ENCODE peak calls at places on chromosome 7, in six cellular contexts. G is fibroblast of mammary gland, O is kidney, X is AG04450, I is endodermal cell, A is WERI-Rb-1. T is an unnamed sample.

GRCh38 chr7:150778738-150779301 is 21.3 kb downstream of the TMEM176B start:
- DNase-seq in G (peak), O (peak), X (peak), I (peak), A (peak), T (peak)

GRCh38 chr7:5278781-5279180 is 4.0 kb upstream of the SLC29A4 start:
- DNase-seq in G (no peak), O (no peak), X (no peak), I (no peak), A (no peak), T (no peak)

GRCh38 chr7:102890292-102890970 is 22.4 kb upstream of the LRRC17 start:
- DNase-seq in G (peak), O (no peak), X (peak), I (no peak), A (no peak), T (peak)

GRCh38 chr7:92680458-92680857 is 90.3 kb upstream of the FAM133B start:
- DNase-seq in G (peak), O (no peak), X (no peak), I (no peak), A (no peak), T (no peak)

GRCh38 chr7:117132385-117133120 is 179.3 kb downstream of the ST7 start:
- DNase-seq in G (peak), O (no peak), X (peak), I (no peak), A (no peak), T (peak)

GRCh38 chr7:143929224-143929920 is 5.7 kb upstream of the OR2F2 start:
- DNase-seq in G (peak), O (no peak), X (no peak), I (no peak), A (no peak), T (no peak)

GRCh38 chr7:39952378-39952777 is 2.3 kb downstream of the CDK13 start:
- DNase-seq in G (peak), O (no peak), X (no peak), I (no peak), A (no peak), T (peak)

GRCh38 chr7:25754333-25754732 is 397.7 kb upstream of the NFE2L3 start:
- DNase-seq in G (no peak), O (no peak), X (no peak), I (no peak), A (no peak), T (no peak)

GRCh38 chr7:164882-165660 is 27.3 kb upstream of the FAM20C start:
- DNase-seq in G (no peak), O (peak), X (no peak), I (no peak), A (no peak), T (no peak)

GRCh38 chr7:82599910-82600309 is 156.3 kb upstream of the CACNA2D1 start:
- DNase-seq in G (no peak), O (no peak), X (no peak), I (no peak), A (no peak), T (no peak)

GRCh38 chr7:125668321-125668993 is 738.8 kb upstream of the POT1 start:
- DNase-seq in G (no peak), O (no peak), X (no peak), I (no peak), A (no peak), T (no peak)

GRCh38 chr7:30828591-30828990 is 57.4 kb downstream of the MINDY4 start:
- DNase-seq in G (no peak), O (no peak), X (no peak), I (no peak), A (no peak), T (no peak)

GRCh38 chr7:54292171-54292925 is 249.8 kb upstream of the VSTM2A start:
- DNase-seq in G (no peak), O (no peak), X (no peak), I (peak), A (no peak), T (no peak)

GRCh38 chr7:27727058-27727457 is 12.9 kb upstream of the TAX1BP1 start:
- DNase-seq in G (no peak), O (no peak), X (no peak), I (no peak), A (no peak), T (no peak)

GRCh38 chr7:3464900-3465622 is 164.0 kb downstream of the SDK1 start:
- DNase-seq in G (no peak), O (no peak), X (no peak), I (no peak), A (no peak), T (no peak)

GRCh38 chr7:101877882-101878591 is 60.6 kb downstream of the CUX1 start:
- DNase-seq in G (no peak), O (no peak), X (no peak), I (no peak), A (no peak), T (no peak)

DNA sequence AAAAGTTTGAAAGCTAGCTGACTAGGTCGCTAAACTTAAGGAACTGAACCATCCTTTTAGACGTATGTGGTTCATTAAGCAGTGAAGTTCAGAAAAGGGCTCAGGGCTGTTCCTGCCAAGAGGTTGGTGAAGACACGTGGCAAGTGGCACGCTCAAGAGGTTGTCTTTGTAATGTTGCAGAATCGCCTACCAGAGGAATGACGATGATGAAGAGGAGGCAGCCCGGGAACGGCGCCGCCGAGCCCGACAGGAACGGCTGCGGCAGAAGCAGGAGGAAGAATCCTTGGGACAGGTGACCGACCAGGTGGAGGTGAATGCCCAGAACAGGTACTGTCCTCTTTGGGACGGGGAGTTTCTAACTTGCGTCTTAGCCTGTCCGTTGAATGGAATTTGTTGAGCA is 57.7 kb upstream of the AGBL3 start:
- DNase-seq in G (no peak), O (no peak), X (no peak), I (no peak), A (no peak), T (no peak)
- TF ChIP-seq CTCF in G (no peak), O (no peak), X (no peak), I (no peak), A (no peak), T (no peak)

GRCh38 chr7:135918134-135918533 is 59.0 kb downstream of the MTPN start:
- DNase-seq in G (no peak), O (no peak), X (no peak), I (no peak), A (no peak), T (no peak)
- H3K4me3 ChIP-seq in G (no peak), O (no peak), X (no peak), I (no peak), A (no peak), T (no peak)

DNA sequence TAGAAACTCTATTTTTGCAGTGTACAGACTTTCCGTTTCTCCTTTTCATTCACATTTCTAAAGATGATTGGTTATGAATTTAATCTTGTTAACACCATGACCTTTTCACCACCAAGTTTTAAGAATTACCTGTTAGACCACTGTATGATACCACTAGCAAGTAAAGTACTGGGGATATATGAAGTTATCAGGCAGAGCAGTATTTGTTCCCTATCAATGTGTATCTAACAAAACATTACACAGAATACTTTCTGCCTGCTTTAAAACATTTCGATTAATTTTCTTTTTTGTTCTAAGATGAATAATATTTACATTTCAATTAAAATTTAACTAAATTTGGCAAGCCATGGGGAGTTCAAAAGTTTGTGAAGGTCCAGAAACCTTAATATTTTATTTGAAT is 49.9 kb upstream of the AHR start:
- DNase-seq in G (no peak), O (no peak), X (no peak), I (no peak), A (no peak), T (no peak)
- TF ChIP-seq CTCF in G (no peak), O (no peak), X (no peak), I (no peak), A (no peak), T (no peak)

GRCh38 chr7:129055861-129056464 is 1.1 kb upstream of the TNPO3 start:
- DNase-seq in G (no peak), O (no peak), X (no peak), I (no peak), A (no peak), T (no peak)
- H3K4me3 ChIP-seq in G (no peak), O (peak), X (no peak), I (peak), A (no peak), T (no peak)

GRCh38 chr7:155007947-155008346 is 5.0 kb upstream of the PAXIP1 start:
- DNase-seq in G (peak), O (no peak), X (no peak), I (peak), A (peak), T (peak)

GRCh38 chr7:155011081-155011480 is 8.2 kb upstream of the PAXIP1 start:
- DNase-seq in G (no peak), O (no peak), X (no peak), I (no peak), A (no peak), T (no peak)

DNA sequence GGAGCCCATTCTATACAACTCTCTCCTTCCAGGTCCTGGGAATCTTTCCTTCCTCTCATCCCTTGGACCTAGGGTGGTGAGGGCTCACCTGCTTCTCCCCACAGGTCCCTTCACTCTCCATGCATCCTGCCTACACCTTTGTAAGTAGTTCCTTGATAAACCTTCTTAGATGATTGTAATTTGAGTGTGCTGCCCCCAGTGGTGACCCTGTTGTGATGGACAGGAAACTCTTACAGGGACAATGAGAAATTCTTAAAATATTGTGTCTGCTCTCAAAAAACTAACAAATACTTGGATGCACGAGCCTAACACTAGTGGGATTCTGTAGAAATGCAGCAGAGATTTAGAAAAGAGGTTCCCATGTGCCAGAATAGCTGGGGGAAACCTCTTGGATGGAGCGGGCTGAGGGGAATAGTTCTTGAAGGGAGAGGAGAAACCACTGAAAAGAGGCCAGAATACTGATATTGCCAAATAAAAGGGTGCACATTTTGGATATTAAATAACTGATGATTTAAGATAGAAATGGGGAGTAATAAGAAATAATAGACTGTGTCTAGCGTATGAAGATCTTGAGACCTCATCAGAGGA is 6.7 kb upstream of the PAXIP1 start:
- DNase-seq in G (peak), O (no peak), X (no peak), I (peak), A (peak), T (peak)
- TF ChIP-seq CTCF in G (peak), O (peak), X (peak), I (peak), A (peak), T (peak)

GRCh38 chr7:154330318-154330717 is 278.1 kb downstream of the DPP6 start:
- DNase-seq in G (no peak), O (no peak), X (no peak), I (no peak), A (no peak), T (no peak)
- H3K4me3 ChIP-seq in G (no peak), O (no peak), X (no peak), I (no peak), A (no peak), T (no peak)

DNA sequence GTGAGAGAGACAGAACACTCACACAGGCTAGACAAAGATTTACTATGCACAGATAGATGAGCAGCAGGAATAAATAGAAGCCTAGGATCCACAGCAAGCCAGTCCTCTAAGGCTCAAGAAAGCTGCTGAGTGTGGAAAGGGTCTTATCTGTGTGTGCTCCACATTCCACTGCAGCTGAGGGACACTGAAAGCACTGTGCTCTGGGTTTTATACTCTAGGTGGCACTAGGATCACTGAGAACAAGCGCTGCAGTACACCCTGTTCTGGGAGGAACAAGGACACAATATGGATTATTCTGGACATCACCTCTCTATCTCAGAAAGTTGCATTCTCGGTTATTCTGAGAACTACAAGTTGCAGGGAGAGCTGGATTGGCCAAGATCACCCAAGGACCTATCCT is 4.9 kb upstream of the KLHL7 start:
- DNase-seq in G (no peak), O (no peak), X (no peak), I (peak), A (peak), T (no peak)
- TF ChIP-seq CTCF in G (no peak), O (no peak), X (no peak), I (peak), A (peak), T (no peak)

DNA sequence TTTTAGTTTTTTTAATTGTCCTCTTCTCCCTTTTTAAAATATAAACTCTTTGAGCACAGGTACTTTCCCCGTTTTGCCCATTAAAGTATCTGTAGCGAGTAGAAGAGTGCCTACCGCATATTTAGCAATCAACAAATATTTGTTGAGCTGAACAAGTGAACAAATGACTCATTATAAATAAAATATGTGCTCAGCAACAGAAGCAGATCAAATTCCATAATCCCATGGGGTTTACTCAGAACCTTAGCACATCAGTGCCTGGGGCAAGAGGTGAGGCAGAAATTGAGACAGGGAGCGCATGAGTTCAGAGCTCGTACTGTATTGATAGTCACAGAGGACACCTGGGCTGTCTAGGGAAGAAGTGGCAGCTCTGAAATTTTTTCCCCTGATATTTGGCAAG is 161.0 kb downstream of the SEM1 start:
- DNase-seq in G (peak), O (no peak), X (no peak), I (no peak), A (no peak), T (no peak)
- H3K4me3 ChIP-seq in G (no peak), O (no peak), X (no peak), I (no peak), A (no peak), T (no peak)

GRCh38 chr7:142927085-142927745 is 6.3 kb downstream of the TRPV5 start:
- DNase-seq in G (no peak), O (no peak), X (no peak), I (no peak), A (no peak), T (no peak)

GRCh38 chr7:142919656-142920055 is 13.9 kb downstream of the TRPV5 start:
- DNase-seq in G (no peak), O (peak), X (no peak), I (peak), A (no peak), T (no peak)

GRCh38 chr7:142927949-142928348 is 5.6 kb downstream of the TRPV5 start:
- DNase-seq in G (no peak), O (no peak), X (no peak), I (no peak), A (no peak), T (no peak)

GRCh38 chr7:142930126-142930730 is 3.3 kb downstream of the TRPV5 start:
- DNase-seq in G (no peak), O (no peak), X (no peak), I (no peak), A (no peak), T (no peak)

GRCh38 chr7:142925413-142925812 is 8.1 kb downstream of the TRPV5 start:
- DNase-seq in G (no peak), O (no peak), X (no peak), I (peak), A (no peak), T (no peak)
- TF ChIP-seq CTCF in G (no peak), O (no peak), X (no peak), I (peak), A (peak), T (no peak)

GRCh38 chr7:134729895-134730294 is 49.5 kb upstream of the CALD1 start:
- DNase-seq in G (no peak), O (no peak), X (no peak), I (peak), A (no peak), T (no peak)
- H3K4me3 ChIP-seq in G (no peak), O (no peak), X (no peak), I (no peak), A (no peak), T (no peak)